ENCODE peak calls at places on chromosomes 13 and 19, in ten cellular contexts. L is progenitor cell of endocrine pancreas; Z is IMR-90; R is activated B cell treated with CpG ODN at 0.5 μM for 24 hours; W is A549; M is stimulated activated CD8-positive, alpha-beta memory T cell treated with anti-CD3 and anti-CD28 coated beads, Interleukin-4, amount 100 ng/mL, for 4 hours; Y is neural crest cell; X is heart right ventricle; P is right atrium auricular region; C is hippocampal formation. F is an unnamed sample.

GRCh38 chr13:29162638-29163037 is 342.5 kb downstream of the MTUS2 start:
- DNase-seq in L (no peak), Z (no peak), R (no peak), W (peak; percentile 30), M (no peak), Y (no peak), X (no peak), P (no peak), C (no peak), F (no peak)

GRCh38 chr19:3359850-3360493 is 6.4 kb upstream of the NFIC start:
- DNase-seq in L (no peak), Z (no peak), R (peak; percentile 58), W (no peak), M (no peak), Y (no peak), X (no peak), P (no peak), C (no peak), F (no peak)

GRCh38 chr13:33194820-33195692 is 90.5 kb downstream of the STARD13 start:
- DNase-seq in L (no peak), Z (peak; percentile 96), R (no peak), W (peak; percentile 46), M (no peak), Y (no peak), X (no peak), P (no peak), C (no peak), F (peak; percentile 88)

GRCh38 chr13:39956036-39956435 is 300.6 kb downstream of the COG6 start:
- DNase-seq in L (no peak), Z (no peak), R (no peak), W (no peak), M (no peak), Y (no peak), X (no peak), P (no peak), C (no peak), F (no peak)

GRCh38 chr19:15297416-15298224 is 34.7 kb downstream of the BRD4 start:
- DNase-seq in L (no peak), Z (peak; percentile 83), R (no peak), W (peak; percentile 85), M (no peak), Y (no peak), X (no peak), P (no peak), C (no peak), F (no peak)

GRCh38 chr19:48963371-48964204 is 1.5 kb upstream of the FTL start:
- DNase-seq in L (peak; percentile 74), Z (peak; percentile 71), R (peak; percentile 55), W (peak; percentile 92), M (peak; percentile 50), Y (peak; percentile 54), X (peak; percentile 78), P (peak; percentile 88), C (peak; percentile 25), F (no peak)

GRCh38 chr13:101988140-101988539 is 413.7 kb downstream of the FGF14 start:
- DNase-seq in L (no peak), Z (no peak), R (no peak), W (no peak), M (no peak), Y (no peak), X (no peak), P (no peak), C (no peak), F (no peak)

GRCh38 chr13:22828081-22828480 is 352.7 kb upstream of the SGCG start:
- DNase-seq in L (no peak), Z (peak; percentile 2), R (no peak), W (no peak), M (no peak), Y (no peak), X (no peak), P (no peak), C (no peak), F (no peak)

GRCh38 chr19:461664-462551 is 1.1 kb upstream of the SHC2 start:
- DNase-seq in L (peak; percentile 79), Z (no peak), R (no peak), W (no peak), M (no peak), Y (peak; percentile 35), X (peak; percentile 40), P (no peak), C (no peak), F (no peak)

GRCh38 chr19:992670-993055 is 7.6 kb upstream of the GRIN3B start:
- DNase-seq in L (no peak), Z (no peak), R (no peak), W (no peak), M (no peak), Y (no peak), X (no peak), P (no peak), C (no peak), F (no peak)

GRCh38 chr13:26707122-26708006 is 53.2 kb downstream of the GPR12 start:
- DNase-seq in L (no peak), Z (peak; percentile 58), R (no peak), W (peak; percentile 51), M (no peak), Y (peak; percentile 41), X (no peak), P (no peak), C (peak; percentile 48), F (no peak)

GRCh38 chr19:18587962-18588610 is 512 bp upstream of the REX1BD start:
- DNase-seq in L (no peak), Z (no peak), R (no peak), W (no peak), M (no peak), Y (no peak), X (no peak), P (no peak), C (no peak), F (no peak)